ENCODE peak calls at places on chromosomes 12 and 14, in seven cellular contexts. S, L, O, T, G, R and F are unnamed samples.

GRCh38 chr12:53452159-53453077 is 516 bp downstream of the PCBP2 start:
- DNase-seq in S (peak; percentile 86), L (peak; percentile 86), O (peak; percentile 91), T (peak; percentile 83), G (peak; percentile 71), R (peak; percentile 75), F (peak; percentile 95)

GRCh38 chr12:21607701-21608100 is 3.1 kb upstream of the GYS2 start:
- DNase-seq in S (peak; percentile 52), L (peak; percentile 31), O (peak; percentile 66), T (no peak), G (no peak), R (no peak), F (peak; percentile 33)

GRCh38 chr12:113831486-113831885 is 134.6 kb downstream of the RBM19 start:
- DNase-seq in S (no peak), L (no peak), O (no peak), T (no peak), G (no peak), R (no peak), F (no peak)

GRCh38 chr12:45284096-45284901 is 68.4 kb downstream of the ANO6 start:
- DNase-seq in S (no peak), L (peak; percentile 77), O (peak; percentile 50), T (peak; percentile 85), G (peak; percentile 50), R (no peak), F (peak; percentile 73)

GRCh38 chr12:65673732-65674131 is 150.6 kb upstream of the HMGA2 start:
- DNase-seq in S (no peak), L (no peak), O (peak; percentile 77), T (no peak), G (no peak), R (no peak), F (peak; percentile 59)

GRCh38 chr14:79028281-79028680 is 858.1 kb downstream of the NRXN3 start:
- DNase-seq in S (no peak), L (no peak), O (no peak), T (no peak), G (no peak), R (no peak), F (no peak)

GRCh38 chr12:94875525-94875924 is 128.0 kb downstream of the NDUFA12 start:
- DNase-seq in S (peak; percentile 82), L (peak; percentile 63), O (peak; percentile 28), T (no peak), G (no peak), R (no peak), F (peak; percentile 17)

GRCh38 chr14:101044741-101045140 is 141.2 kb upstream of the RTL1 start:
- DNase-seq in S (no peak), L (no peak), O (no peak), T (no peak), G (no peak), R (no peak), F (no peak)

GRCh38 chr14:74437654-74438053 is 11.6 kb upstream of the SYNDIG1L start:
- DNase-seq in S (no peak), L (peak; percentile 69), O (no peak), T (no peak), G (no peak), R (no peak), F (no peak)

GRCh38 chr14:61695695-61696527 is 598 bp downstream of the HIF1A start:
- DNase-seq in S (peak; percentile 85), L (peak; percentile 68), O (peak; percentile 59), T (peak; percentile 57), G (peak; percentile 77), R (peak; percentile 37), F (peak; percentile 65)

GRCh38 chr12:23987032-23987431 is 37.6 kb upstream of the SOX5 start:
- DNase-seq in S (no peak), L (no peak), O (no peak), T (no peak), G (no peak), R (no peak), F (no peak)

GRCh38 chr12:70178038-70178437 is 65.2 kb upstream of the CNOT2 start:
- DNase-seq in S (no peak), L (no peak), O (peak; percentile 19), T (no peak), G (no peak), R (no peak), F (no peak)

GRCh38 chr14:60647837-60648168 is 1.5 kb downstream of the SIX1 start:
- DNase-seq in S (no peak), L (no peak), O (no peak), T (no peak), G (no peak), R (no peak), F (no peak)

GRCh38 chr12:32756476-32757158 is 920 bp upstream of the YARS2 start:
- DNase-seq in S (no peak), L (peak; percentile 26), O (peak; percentile 8), T (no peak), G (no peak), R (no peak), F (no peak)

GRCh38 chr14:100416921-100417451 is 93.8 kb downstream of the SLC25A47 start:
- DNase-seq in S (no peak), L (no peak), O (peak; percentile 40), T (no peak), G (peak; percentile 48), R (no peak), F (peak; percentile 66)